ENCODE peak calls at places on chromosomes 4 and X, in nine cellular contexts. S is heart left ventricle; N is NB4; V is astrocyte of the spinal cord; O is fibroblast of the aortic adventitia; L is CD8-positive, alpha-beta T cell; D is AG04449; Z is HFF-Myc; P is PC-9. Y is an unnamed sample.

GRCh38 chrX:29269390-29269789 is 682.1 kb downstream of the IL1RAPL1 start:
- DNase-seq in D (no peak), Z (no peak), O (no peak), P (no peak), S (no peak), N (no peak), V (no peak), L (no peak), Y (no peak)

GRCh38 chr4:122584517-122584916 is 36.3 kb downstream of the IL21 start:
- DNase-seq in O (peak), V (peak), Z (no peak), N (peak), L (no peak), S (no peak), P (no peak), D (peak), Y (no peak)

GRCh38 chr4:114264877-114265291 is 285.4 kb upstream of the ARSJ start:
- DNase-seq in S (no peak), O (peak), Z (no peak), L (no peak), P (no peak), V (peak), N (no peak), D (peak), Y (no peak)

GRCh38 chr4:183431614-183432013 is 12.8 kb upstream of the CDKN2AIP start:
- DNase-seq in O (no peak), V (no peak), D (no peak), N (no peak), P (no peak), S (no peak), Z (no peak), L (no peak), Y (no peak)

GRCh38 chrX:15319075-15319474 is 3.6 kb upstream of the ASB11 start:
- DNase-seq in O (no peak), S (no peak), V (no peak), L (no peak), Z (no peak), N (no peak), D (no peak), P (no peak), Y (no peak)

GRCh38 chrX:47873123-47873522 is 36.4 kb downstream of the ZNF81 start:
- DNase-seq in O (no peak), S (no peak), L (no peak), P (no peak), V (no peak), D (no peak), Z (no peak), N (no peak), Y (no peak)

GRCh38 chr4:74933562-74934015 is 673 bp downstream of the PARM1 start:
- DNase-seq in P (peak), N (no peak), O (peak), S (peak), V (peak), Z (no peak), L (no peak), D (no peak), Y (no peak)

GRCh38 chr4:180617203-180617602 is 1626.0 kb upstream of the TENM3 start:
- DNase-seq in S (no peak), V (peak), Z (no peak), D (no peak), O (no peak), N (peak), L (no peak), P (no peak), Y (no peak)

GRCh38 chr4:35300996-35301774 is 943.1 kb downstream of the ARAP2 start:
- DNase-seq in D (no peak), O (no peak), N (no peak), P (no peak), Z (no peak), L (no peak), V (no peak), S (no peak), Y (no peak)

GRCh38 chrX:133670394-133670793 is 255.1 kb upstream of the GPC4 start:
- DNase-seq in O (peak), V (peak), S (no peak), P (peak), L (no peak), D (no peak), N (peak), Z (no peak), Y (no peak)

GRCh38 chr4:94732358-94732698 is 25.4 kb upstream of the BMPR1B start:
- DNase-seq in Z (no peak), N (no peak), L (no peak), O (no peak), D (no peak), S (no peak), P (no peak), V (no peak), Y (no peak)

DNA sequence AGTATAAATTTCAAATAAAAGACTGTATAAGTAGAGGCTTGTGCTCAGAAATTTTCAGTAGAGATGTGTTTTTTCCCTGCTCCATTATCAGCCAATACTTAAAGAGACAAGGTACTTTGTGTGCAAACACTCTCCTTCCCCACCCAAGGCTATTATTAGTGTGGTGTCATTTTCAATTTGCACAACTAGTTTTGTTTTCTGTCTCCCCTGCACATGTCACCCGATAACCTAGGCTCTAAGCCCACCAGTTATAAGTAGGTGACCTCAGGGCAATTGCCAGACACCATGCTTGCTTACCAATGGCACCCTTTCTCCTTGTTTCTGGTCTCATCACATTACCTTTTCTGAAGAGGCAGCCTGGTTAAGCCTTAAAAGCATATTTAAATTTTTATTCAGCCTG is 8.0 kb upstream of the GUCY1A1 start:
- DNase-seq in L (no peak), D (no peak), N (no peak), S (no peak), P (no peak), Z (no peak), V (no peak), O (no peak), Y (no peak)
- H3K4me3 ChIP-seq in L (no peak), D (no peak), N (no peak), S (no peak), P (no peak), Z (no peak), V (no peak), O (no peak), Y (no peak)

DNA sequence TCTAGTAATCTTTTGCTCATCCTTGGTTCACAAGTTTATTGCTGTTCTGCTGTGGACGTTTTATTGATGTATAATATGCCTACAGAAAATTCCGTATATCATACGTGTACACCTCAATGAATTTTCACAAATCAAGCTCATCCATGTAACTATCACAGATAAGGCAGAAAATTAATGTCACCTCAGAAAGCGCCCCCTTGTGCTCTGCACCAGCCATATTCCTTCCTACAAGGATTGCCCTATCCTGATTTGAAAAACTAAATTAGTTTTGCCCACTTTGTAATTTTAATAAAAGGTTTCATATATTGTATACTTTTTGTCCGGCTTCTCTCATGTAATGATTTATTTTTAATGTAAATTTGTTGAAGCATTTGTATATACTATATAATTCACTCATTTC is 390.8 kb downstream of the ADGRL3 start:
- DNase-seq in Z (no peak), P (no peak), S (no peak), L (no peak), N (peak), V (no peak), D (no peak), O (no peak), Y (no peak)
- TF ChIP-seq CTCF in Z (no peak), P (peak), S (no peak), L (no peak), N (peak), V (peak), D (no peak), O (peak), Y (peak)

DNA sequence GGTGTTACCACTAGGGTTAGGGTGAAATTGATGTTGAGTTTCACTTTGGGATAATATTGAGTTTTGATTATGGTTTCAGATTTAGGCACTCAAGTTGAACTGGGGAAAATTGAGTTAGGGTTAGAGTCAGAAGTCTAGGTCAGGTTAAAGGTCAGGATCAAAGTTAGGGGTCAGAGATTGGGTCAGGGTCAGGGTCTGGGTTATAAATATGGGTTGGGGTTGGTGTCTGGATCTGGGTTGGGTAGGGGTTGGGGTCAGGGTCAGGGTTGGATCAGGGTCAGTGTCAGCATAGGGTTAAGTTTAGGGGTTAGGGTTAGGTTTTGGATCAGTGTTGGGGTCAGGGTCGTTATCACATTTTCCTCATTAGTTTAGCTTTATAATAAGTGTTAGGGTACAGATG is 42.7 kb upstream of the IL9R start:
- DNase-seq in P (no peak), L (no peak), S (no peak), V (no peak), D (no peak), O (no peak), N (no peak), Z (no peak), Y (no peak)
- H3K4me3 ChIP-seq in P (no peak), L (no peak), S (no peak), V (no peak), D (no peak), O (no peak), N (no peak), Z (no peak), Y (no peak)

GRCh38 chr4:10192331-10192730 is 75.7 kb upstream of the WDR1 start:
- DNase-seq in Z (no peak), N (peak), S (no peak), P (no peak), O (no peak), D (no peak), V (no peak), L (no peak), Y (no peak)
- TF ChIP-seq CTCF in Z (no peak), N (no peak), S (no peak), P (no peak), O (no peak), D (no peak), V (no peak), L (no peak), Y (no peak)

GRCh38 chrX:115582871-115583729 is 22.1 kb downstream of the PLS3 start:
- DNase-seq in S (no peak), D (no peak), N (no peak), V (no peak), Z (no peak), O (peak), L (no peak), P (no peak), Y (no peak)
- H3K4me3 ChIP-seq in S (peak), D (peak), N (no peak), V (no peak), Z (no peak), O (no peak), L (no peak), P (no peak), Y (no peak)

DNA sequence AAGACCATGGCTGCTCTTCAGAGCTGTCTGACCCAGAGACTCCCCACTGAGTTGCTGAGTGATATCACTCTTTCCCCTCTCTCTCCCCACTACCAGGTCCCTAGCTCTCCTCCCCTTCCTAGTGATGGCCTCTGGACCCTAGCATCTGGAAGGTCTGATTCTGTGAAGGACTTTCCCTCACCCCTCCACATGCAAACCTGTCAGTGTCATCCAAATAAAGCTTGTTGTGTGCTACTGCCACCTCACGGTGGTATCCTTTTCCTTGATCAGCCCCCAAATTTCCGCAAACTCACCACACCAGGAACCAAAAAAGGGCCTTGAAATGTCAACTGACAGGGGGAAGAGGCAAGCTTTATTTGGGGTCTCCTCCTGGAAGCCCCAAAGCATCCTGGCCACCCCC is 500.2 kb downstream of the IDS start:
- DNase-seq in O (no peak), L (no peak), S (no peak), D (no peak), Z (no peak), N (no peak), V (no peak), P (no peak), Y (no peak)
- TF ChIP-seq CTCF in O (peak), L (no peak), S (no peak), D (no peak), Z (no peak), N (no peak), V (no peak), P (no peak), Y (no peak)

GRCh38 chr4:2812985-2813384 is 20.1 kb downstream of the SH3BP2 start:
- DNase-seq in D (no peak), V (no peak), Z (no peak), S (no peak), N (peak), L (no peak), O (no peak), P (no peak), Y (no peak)
- H3K4me3 ChIP-seq in D (peak), V (peak), Z (peak), S (peak), N (peak), L (peak), O (peak), P (no peak), Y (peak)

Y was measured in retinal pigment epithelial cell.